ENCODE peak calls at places on chromosomes 13 and 19, in seven cellular contexts. P is CD4-positive, alpha-beta T cell; T is endodermal cell; N is central memory CD4-positive, alpha-beta T cell; S is glutamatergic neuron; V is anterior cingulate cortex; H is cardiac fibroblast. A is an unnamed sample.

GRCh38 chr13:24053505-24054251 is 106.8 kb upstream of the SPATA13 start:
- DNase-seq in H (peak; percentile 75), S (peak; percentile 59), T (peak; percentile 94), V (no peak), P (peak; percentile 38), N (peak; percentile 53), A (peak; percentile 61)

GRCh38 chr19:4009990-4010807 is 2.7 kb downstream of the PIAS4 start:
- DNase-seq in P (no peak), H (no peak), S (peak; percentile 56), V (no peak), T (no peak), N (no peak), A (no peak)

GRCh38 chr13:106526748-106527488 is 8.5 kb downstream of the EFNB2 start:
- DNase-seq in T (peak; percentile 85), P (no peak), V (no peak), H (no peak), N (no peak), S (no peak), A (no peak)

GRCh38 chr19:5154129-5154798 is 185.4 kb downstream of the KDM4B start:
- DNase-seq in H (peak; percentile 17), S (peak; percentile 80), T (peak; percentile 91), P (peak; percentile 50), N (no peak), V (no peak), A (peak; percentile 27)

GRCh38 chr13:75256922-75257321 is 225.0 kb downstream of the TBC1D4 start:
- DNase-seq in V (no peak), N (no peak), S (no peak), P (no peak), H (peak; percentile 29), T (no peak), A (peak; percentile 23)

GRCh38 chr19:39410620-39411005 is 1.9 kb upstream of the PLEKHG2 start:
- DNase-seq in N (peak; percentile 31), V (no peak), P (no peak), H (no peak), S (no peak), T (no peak), A (no peak)

GRCh38 chr19:6041991-6042421 is 64.1 kb upstream of the RANBP3 start:
- DNase-seq in V (no peak), P (no peak), N (no peak), T (no peak), H (no peak), S (no peak), A (no peak)

GRCh38 chr13:113548171-113548641 is 36.3 kb upstream of the TFDP1 start:
- DNase-seq in V (no peak), S (peak; percentile 35), T (peak; percentile 43), N (no peak), P (no peak), H (peak; percentile 24), A (no peak)

GRCh38 chr19:8194528-8195275 is 14.5 kb upstream of the CERS4 start:
- DNase-seq in P (peak; percentile 38), S (no peak), N (peak; percentile 48), H (no peak), V (no peak), T (peak; percentile 53), A (no peak)

GRCh38 chr13:78649997-78650724 is 8.8 kb downstream of the OBI1 start:
- DNase-seq in P (no peak), S (no peak), T (no peak), N (no peak), V (no peak), H (no peak), A (no peak)

GRCh38 chr13:51614350-51614786 is 30.1 kb downstream of the WDFY2 start:
- DNase-seq in N (peak; percentile 60), S (peak; percentile 88), T (no peak), H (no peak), V (no peak), P (peak; percentile 11), A (no peak)

GRCh38 chr13:109243311-109243951 is 543.0 kb downstream of the IRS2 start:
- DNase-seq in S (no peak), H (peak; percentile 98), V (no peak), T (peak; percentile 59), N (no peak), P (no peak), A (peak; percentile 93)

GRCh38 chr13:94641432-94641941 is 39.8 kb downstream of the GPR180 start:
- DNase-seq in H (peak; percentile 88), S (no peak), V (no peak), N (no peak), P (no peak), T (no peak), A (peak; percentile 55)

GRCh38 chr19:49567722-49568454 is 12.5 kb downstream of the NOSIP start:
- DNase-seq in T (no peak), N (peak; percentile 96), V (no peak), P (peak; percentile 75), H (no peak), S (no peak), A (no peak)

GRCh38 chr13:109779074-109779473 is 7.3 kb downstream of the IRS2 start:
- DNase-seq in T (no peak), H (no peak), S (no peak), N (peak; percentile 86), V (no peak), P (peak; percentile 64), A (peak; percentile 27)

GRCh38 chr13:20716951-20717350 is 13.5 kb downstream of the IL17D start:
- DNase-seq in P (no peak), N (no peak), H (no peak), V (no peak), S (peak; percentile 33), T (peak; percentile 78), A (no peak)

GRCh38 chr13:68099616-68100015 is 869.5 kb upstream of the PCDH9 start:
- DNase-seq in P (no peak), V (no peak), H (peak; percentile 23), N (no peak), S (no peak), T (no peak), A (no peak)

GRCh38 chr13:41590643-41591042 is 133.3 kb downstream of the RGCC start:
- DNase-seq in N (no peak), T (no peak), H (no peak), S (no peak), V (no peak), P (no peak), A (no peak)

GRCh38 chr13:32600891-32601290 is 14.6 kb downstream of the PDS5B start:
- DNase-seq in N (no peak), S (no peak), T (no peak), V (no peak), H (no peak), P (no peak), A (no peak)

GRCh38 chr19:41367848-41368301 is 3.9 kb upstream of the B9D2 start:
- DNase-seq in T (no peak), H (peak; percentile 92), N (no peak), P (no peak), V (no peak), S (no peak), A (peak; percentile 90)

GRCh38 chr19:6660930-6661329 is 9.0 kb downstream of the TNFSF14 start:
- DNase-seq in T (peak; percentile 72), H (no peak), S (no peak), P (no peak), V (no peak), N (no peak), A (no peak)

GRCh38 chr13:52738719-52739467 is 727 bp downstream of the CNMD start:
- DNase-seq in H (no peak), N (no peak), T (peak; percentile 87), S (peak; percentile 66), P (peak; percentile 7), V (no peak), A (no peak)

GRCh38 chr19:29502581-29502850 is 23.3 kb upstream of the VSTM2B start:
- DNase-seq in V (no peak), P (no peak), H (no peak), S (no peak), T (no peak), N (no peak), A (no peak)

GRCh38 chr13:80199067-80199466 is 141.9 kb downstream of the SPRY2 start:
- DNase-seq in V (no peak), T (no peak), S (no peak), N (no peak), P (no peak), H (no peak), A (no peak)

GRCh38 chr13:52348081-52348480 is 57.9 kb downstream of the THSD1 start:
- DNase-seq in V (no peak), S (no peak), H (peak; percentile 67), T (no peak), P (no peak), N (no peak), A (peak; percentile 88)

GRCh38 chr19:797528-798414 is 519 bp downstream of the PTBP1 start:
- DNase-seq in H (peak; percentile 90), S (peak; percentile 86), V (peak; percentile 28), N (peak; percentile 86), P (peak; percentile 86), T (peak; percentile 92), A (peak; percentile 91)

GRCh38 chr19:55258476-55258827 is 365 bp downstream of the PPP6R1 start:
- DNase-seq in S (peak; percentile 38), P (peak; percentile 44), V (no peak), T (no peak), H (no peak), N (no peak), A (no peak)

GRCh38 chr19:32570081-32570785 is 10.8 kb upstream of the PDCD5 start:
- DNase-seq in T (peak; percentile 86), V (peak; percentile 6), H (peak; percentile 72), P (peak; percentile 39), S (peak; percentile 67), N (peak; percentile 33), A (peak; percentile 63)